ENCODE peak calls at places on chromosome 3, in five cellular contexts. H, U, O, W and I are unnamed samples. For H3K36me3, the result is how much of the 10 kb centered on the place peaks cover.

GRCh38 chr3:44175070-44175469 is 66.6 kb upstream of the TOPAZ1 start:
- DNase-seq in H (no peak), U (no peak), O (no peak), W (no peak), I (no peak)

GRCh38 chr3:32817561-32818430 is at the start of gene TRIM71:
- DNase-seq in H (no peak), U (no peak), O (no peak), W (no peak), I (no peak)

GRCh38 chr3:46629571-46630517 is 17.5 kb downstream of the FAM240A start:
- DNase-seq in H (peak), U (peak), O (peak), W (peak), I (peak)

GRCh38 chr3:122911901-122912300 is 115.7 kb downstream of the SEMA5B start:
- DNase-seq in H (no peak), U (no peak), O (no peak), W (no peak), I (no peak)

GRCh38 chr3:99842826-99843589 is 25.3 kb downstream of the CMSS1 start:
- DNase-seq in H (no peak), U (no peak), O (no peak), W (no peak), I (no peak)

GRCh38 chr3:190012314-190012782 is 108.3 kb downstream of the P3H2 start:
- DNase-seq in H (no peak), U (no peak), O (no peak), W (no peak), I (no peak)

GRCh38 chr3:171058058-171058457 is 31.5 kb upstream of the SLC2A2 start:
- DNase-seq in H (no peak), U (no peak), O (no peak), W (no peak), I (peak)

GRCh38 chr3:30914696-30915095 is 20.2 kb upstream of the GADL1 start:
- DNase-seq in H (no peak), U (no peak), O (no peak), W (no peak), I (no peak)

GRCh38 chr3:196803891-196804468 is 63.7 kb upstream of the SENP5 start:
- DNase-seq in H (no peak), U (no peak), O (no peak), W (no peak), I (no peak)

GRCh38 chr3:109683746-109684145 is 346.4 kb upstream of the DPPA4 start:
- DNase-seq in H (no peak), U (no peak), O (no peak), W (no peak), I (no peak)

DNA sequence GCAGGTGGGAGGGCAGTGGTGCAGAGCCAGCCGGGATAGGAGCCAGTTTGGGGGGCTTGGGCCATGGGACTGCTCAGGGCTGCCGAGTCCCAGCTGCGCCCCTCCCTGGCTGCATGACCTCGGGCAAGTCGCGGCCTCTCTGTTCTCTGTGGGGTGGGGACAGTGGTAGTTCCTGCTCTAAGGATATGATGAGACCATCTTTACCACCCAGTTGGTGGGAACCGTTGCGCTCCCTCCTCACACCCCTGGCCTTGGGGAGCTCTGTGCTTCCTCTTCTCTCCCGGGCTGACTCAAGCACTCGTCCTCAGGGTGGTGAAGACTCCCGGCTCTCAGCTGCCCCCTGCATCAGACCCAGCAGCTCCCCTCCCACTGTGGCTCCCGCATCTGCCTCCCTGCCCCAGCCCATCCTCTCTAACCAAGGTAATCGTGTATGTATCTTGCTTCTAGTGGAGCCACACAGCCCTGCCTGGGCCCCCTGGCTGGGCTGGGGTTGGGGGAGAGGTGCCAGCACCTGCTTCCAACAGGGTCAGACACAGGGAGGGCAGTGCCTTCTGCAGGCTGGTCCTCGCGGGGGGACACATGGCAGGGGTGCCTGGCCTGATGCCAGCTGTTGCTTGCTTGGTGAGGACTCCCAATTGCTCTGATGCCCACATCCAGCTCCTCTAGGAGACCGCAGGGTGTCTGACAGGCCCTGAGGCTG is 15.1 kb upstream of the STAB1 start:
- DNase-seq in H (no peak), U (no peak), O (no peak), W (no peak), I (no peak)
- H3K36me3 ChIP-seq in H (under half), U (under half), O (under half), W (half or more), I (half or more)

DNA sequence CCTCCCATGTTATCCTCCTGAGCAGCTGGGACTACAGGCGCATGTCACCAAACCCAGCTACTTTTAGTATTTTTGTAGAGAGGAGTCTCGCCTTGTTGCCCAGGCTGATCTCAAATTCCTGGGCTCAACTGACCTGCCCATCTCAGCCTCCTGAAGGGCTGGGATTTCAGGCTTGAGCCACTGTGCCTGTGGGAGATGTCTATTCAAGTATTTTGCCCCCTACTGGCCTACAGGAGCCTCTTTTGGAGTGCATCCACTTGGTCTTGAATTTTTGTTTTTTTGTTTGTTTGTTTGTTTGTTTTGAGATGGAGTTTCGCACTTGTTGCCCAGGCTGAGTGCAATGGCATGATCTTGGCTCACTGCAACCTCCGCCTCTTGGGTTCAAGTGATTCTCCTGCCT is 3.2 kb upstream of the DHX30 start:
- DNase-seq in H (no peak), U (no peak), O (no peak), W (no peak), I (no peak)
- TF ChIP-seq CTCF in H (no peak), U (no peak), O (peak), W (peak), I (peak)

DNA sequence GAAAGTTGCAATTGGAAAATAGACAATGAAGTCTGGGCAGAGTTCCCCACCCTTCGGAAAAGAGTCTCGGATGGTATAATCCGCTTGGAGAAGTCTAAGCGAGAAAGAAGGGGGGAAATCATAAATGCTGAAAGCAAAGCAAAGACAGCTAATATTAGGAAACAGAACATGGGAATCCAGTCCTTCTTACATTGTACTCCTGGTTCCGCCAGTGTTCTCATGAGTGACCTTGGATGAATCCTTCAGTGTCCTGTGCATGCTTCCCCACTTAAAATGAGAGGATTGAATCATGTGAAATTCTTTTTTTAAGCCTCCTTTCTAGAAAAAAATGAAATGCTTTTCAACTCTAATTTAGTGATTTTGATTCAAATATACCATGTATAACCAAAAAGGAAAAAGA is 162.5 kb downstream of the ATG7 start:
- DNase-seq in H (no peak), U (no peak), O (no peak), W (no peak), I (no peak)
- H3K4me3 ChIP-seq in H (no peak), U (no peak), O (no peak), W (no peak), I (no peak)

GRCh38 chr3:52684184-52684583 is 1.5 kb downstream of the PBRM1 start:
- DNase-seq in H (no peak), U (no peak), O (no peak), W (no peak), I (no peak)

GRCh38 chr3:52683611-52684010 is 2.1 kb downstream of the PBRM1 start:
- DNase-seq in H (no peak), U (no peak), O (no peak), W (peak), I (no peak)

GRCh38 chr3:52685705-52686691 is at the start of the genes GNL3 and PBRM1:
- DNase-seq in H (peak), U (peak), O (peak), W (peak), I (peak)

GRCh38 chr3:52688266-52688665 is 2.4 kb downstream of the GNL3 start:
- DNase-seq in H (no peak), U (no peak), O (no peak), W (no peak), I (no peak)

GRCh38 chr3:52685285-52685704 is 418 bp downstream of the PBRM1 start:
- DNase-seq in H (peak), U (peak), O (peak), W (peak), I (no peak)
- H3K36me3 ChIP-seq in H (under half), U (under half), O (under half), W (under half), I (under half)